ENCODE peak calls at places on chromosomes 3 and 15, in nine cellular contexts. L is pons; I is NCI-H1092 treated with DMSO at 0.1 percent for 48 hours; R is endothelial cell; V is fibroblast of pulmonary artery; G is neural crest cell; N is midbrain; D is anterior cingulate cortex; U is stimulated activated CD4-positive, alpha-beta T cell treated with anti-CD3 and anti-CD28 coated beads, TNF-alpha, amount 100 ng/mL, for 4 hours. X is an unnamed sample.

GRCh38 chr3:134879991-134880390 is 84.9 kb downstream of the EPHB1 start:
- DNase-seq in L (peak), I (peak), R (no peak), V (no peak), G (no peak), N (peak), D (no peak), U (no peak), X (no peak)

GRCh38 chr3:139629033-139629432 is 48.7 kb downstream of the NMNAT3 start:
- DNase-seq in L (no peak), I (no peak), R (no peak), V (peak), G (no peak), N (no peak), D (no peak), U (no peak), X (no peak)

GRCh38 chr3:114627760-114628159 is 333.9 kb downstream of the TIGIT start:
- DNase-seq in L (no peak), I (no peak), R (no peak), V (peak), G (no peak), N (no peak), D (no peak), U (no peak), X (no peak)

GRCh38 chr3:111971533-111971932 is 7.3 kb upstream of the ABHD10 start:
- DNase-seq in L (no peak), I (peak), R (no peak), V (no peak), G (no peak), N (no peak), D (no peak), U (no peak), X (no peak)

GRCh38 chr15:69994429-69995201 is 103.1 kb downstream of the TLE3 start:
- DNase-seq in L (no peak), I (no peak), R (no peak), V (no peak), G (no peak), N (no peak), D (no peak), U (no peak), X (no peak)

GRCh38 chr15:29570121-29570930 is 251.9 kb downstream of the TJP1 start:
- DNase-seq in L (no peak), I (peak), R (peak), V (peak), G (peak), N (peak), D (no peak), U (no peak), X (no peak)

GRCh38 chr3:126721246-126721645 is 17.2 kb downstream of the CHCHD6 start:
- DNase-seq in L (no peak), I (no peak), R (no peak), V (no peak), G (no peak), N (no peak), D (no peak), U (no peak), X (no peak)

GRCh38 chr3:17964113-17964512 is 221.7 kb upstream of the TBC1D5 start:
- DNase-seq in L (no peak), I (no peak), R (no peak), V (no peak), G (no peak), N (no peak), D (no peak), U (no peak), X (no peak)

GRCh38 chr3:127373701-127374625 is 86.1 kb upstream of the PRR20G start:
- DNase-seq in L (no peak), I (no peak), R (peak), V (peak), G (peak), N (no peak), D (no peak), U (no peak), X (peak)

GRCh38 chr3:72973031-72973723 is 23.4 kb upstream of the PPP4R2 start:
- DNase-seq in L (no peak), I (no peak), R (no peak), V (peak), G (no peak), N (no peak), D (no peak), U (no peak), X (no peak)

GRCh38 chr3:33395900-33396299 is 44.3 kb downstream of the UBP1 start:
- DNase-seq in L (no peak), I (no peak), R (no peak), V (no peak), G (no peak), N (no peak), D (no peak), U (no peak), X (no peak)

GRCh38 chr3:79286882-79287281 is 480.9 kb downstream of the ROBO1 start:
- DNase-seq in L (no peak), I (no peak), R (no peak), V (no peak), G (no peak), N (no peak), D (no peak), U (no peak), X (no peak)

GRCh38 chr15:34013746-34014145 is 25.3 kb downstream of the AVEN start:
- DNase-seq in L (no peak), I (no peak), R (no peak), V (no peak), G (no peak), N (no peak), D (no peak), U (no peak), X (no peak)

GRCh38 chr3:114155370-114155821 is 23.5 kb downstream of the DRD3 start:
- DNase-seq in L (no peak), I (no peak), R (peak), V (peak), G (peak), N (no peak), D (peak), U (peak), X (no peak)

GRCh38 chr15:100108346-100108745 is 233.4 kb downstream of the ADAMTS17 start:
- DNase-seq in L (no peak), I (no peak), R (no peak), V (no peak), G (no peak), N (no peak), D (no peak), U (no peak), X (peak)

GRCh38 chr3:192819001-192819569 is 91.7 kb upstream of the FGF12 start:
- DNase-seq in L (no peak), I (no peak), R (no peak), V (peak), G (no peak), N (no peak), D (no peak), U (no peak), X (no peak)

GRCh38 chr15:38886315-38887163 is 321.9 kb upstream of the RASGRP1 start:
- DNase-seq in L (no peak), I (no peak), R (no peak), V (peak), G (no peak), N (no peak), D (no peak), U (no peak), X (no peak)

GRCh38 chr3:113231827-113232253 is 20.5 kb downstream of the BOC start:
- DNase-seq in L (no peak), I (peak), R (no peak), V (peak), G (no peak), N (no peak), D (no peak), U (no peak), X (no peak)

GRCh38 chr3:62361261-62361660 is 12.1 kb downstream of the FEZF2 start:
- DNase-seq in L (no peak), I (no peak), R (no peak), V (no peak), G (no peak), N (no peak), D (no peak), U (no peak), X (no peak)

GRCh38 chr15:79168922-79169322 is 78.3 kb upstream of the RASGRF1 start:
- DNase-seq in L (peak), I (peak), R (peak), V (peak), G (no peak), N (peak), D (peak), U (no peak), X (no peak)

GRCh38 chr15:82647045-82647834 is at the start of gene CPEB1:
- DNase-seq in L (peak), I (peak), R (peak), V (peak), G (peak), N (peak), D (peak), U (peak), X (no peak)

GRCh38 chr3:123344175-123344908 is 104.5 kb downstream of the ADCY5 start:
- DNase-seq in L (peak), I (no peak), R (no peak), V (peak), G (no peak), N (peak), D (no peak), U (no peak), X (no peak)

GRCh38 chr15:73845507-73845906 is 27.9 kb upstream of the TBC1D21 start:
- DNase-seq in L (no peak), I (no peak), R (no peak), V (no peak), G (no peak), N (no peak), D (no peak), U (no peak), X (peak)

GRCh38 chr3:106957021-106957420 is 420.2 kb upstream of the CCDC54 start:
- DNase-seq in L (no peak), I (no peak), R (no peak), V (no peak), G (no peak), N (no peak), D (no peak), U (no peak), X (no peak)

GRCh38 chr3:101803152-101803782 is 24.3 kb downstream of the NXPE3 start:
- DNase-seq in L (peak), I (peak), R (peak), V (peak), G (peak), N (peak), D (no peak), U (no peak), X (no peak)

GRCh38 chr3:148433665-148434064 is 264.0 kb upstream of the AGTR1 start:
- DNase-seq in L (peak), I (no peak), R (no peak), V (no peak), G (no peak), N (no peak), D (no peak), U (no peak), X (no peak)

GRCh38 chr3:80338366-80338765 is 570.6 kb upstream of the ROBO1 start:
- DNase-seq in L (no peak), I (no peak), R (no peak), V (peak), G (no peak), N (no peak), D (no peak), U (no peak), X (no peak)

GRCh38 chr3:146834917-146835316 is 229.8 kb upstream of the PLSCR5 start:
- DNase-seq in L (no peak), I (no peak), R (no peak), V (peak), G (no peak), N (no peak), D (no peak), U (no peak), X (no peak)

GRCh38 chr15:89971592-89971997 is 29.5 kb upstream of the ZNF710 start:
- DNase-seq in L (peak), I (peak), R (peak), V (peak), G (peak), N (peak), D (peak), U (peak), X (no peak)

GRCh38 chr15:44532689-44533088 is 4.3 kb upstream of the EIF3J start:
- DNase-seq in L (no peak), I (no peak), R (no peak), V (no peak), G (no peak), N (no peak), D (no peak), U (no peak), X (no peak)

GRCh38 chr3:187739125-187739560 is 6.1 kb downstream of the BCL6 start:
- DNase-seq in L (no peak), I (no peak), R (peak), V (no peak), G (no peak), N (no peak), D (no peak), U (no peak), X (no peak)

GRCh38 chr3:179613807-179614206 is 9.2 kb downstream of the NDUFB5 start:
- DNase-seq in L (no peak), I (no peak), R (no peak), V (peak), G (no peak), N (no peak), D (no peak), U (no peak), X (no peak)

GRCh38 chr15:50182233-50183013 is 427 bp downstream of the SLC27A2 start:
- DNase-seq in L (no peak), I (peak), R (peak), V (peak), G (no peak), N (no peak), D (no peak), U (no peak), X (no peak)

GRCh38 chr3:89260721-89261120 is 153.3 kb downstream of the EPHA3 start:
- DNase-seq in L (peak), I (no peak), R (no peak), V (peak), G (no peak), N (no peak), D (no peak), U (no peak), X (no peak)

GRCh38 chr15:89225588-89225987 is 4.2 kb upstream of the RLBP1 start:
- DNase-seq in L (no peak), I (no peak), R (no peak), V (no peak), G (no peak), N (no peak), D (no peak), U (no peak), X (no peak)